ENCODE peak calls at places on chromosomes 5 and 9, in four cellular contexts. T, M, R and B are unnamed samples.

GRCh38 chr5:139689631-139690384 is 41.7 kb downstream of the CXXC5 start:
- DNase-seq in T (peak; percentile 57), M (no peak), R (no peak), B (peak; percentile 67)

GRCh38 chr9:6029581-6029980 is 14.2 kb upstream of the RANBP6 start:
- DNase-seq in M (no peak), R (no peak), T (no peak), B (no peak)

GRCh38 chr5:52989781-52990530 is 804 bp downstream of the ITGA2 start:
- DNase-seq in T (peak; percentile 69), M (peak; percentile 40), R (peak; percentile 60), B (peak; percentile 60)

GRCh38 chr5:157862183-157862851 is 3.4 kb upstream of the CLINT1 start:
- DNase-seq in T (no peak), M (no peak), R (no peak), B (no peak)

GRCh38 chr9:97660345-97660744 is 26.7 kb downstream of the NCBP1 start:
- DNase-seq in T (no peak), R (no peak), M (no peak), B (no peak)

GRCh38 chr5:66323142-66323890 is 179.2 kb downstream of the SREK1 start:
- DNase-seq in R (no peak), M (no peak), T (no peak), B (no peak)

GRCh38 chr5:145829708-145830361 is 5.3 kb downstream of the PRELID2 start:
- DNase-seq in T (no peak), M (no peak), R (no peak), B (no peak)

GRCh38 chr5:25763781-25764180 is 1119.0 kb upstream of the CDH10 start:
- DNase-seq in R (no peak), M (no peak), T (no peak), B (no peak)

GRCh38 chr9:116250881-116251280 is 97.3 kb downstream of the PAPPA start:
- DNase-seq in R (peak; percentile 50), M (no peak), T (no peak), B (no peak)

GRCh38 chr9:86445636-86446035 is 91.4 kb upstream of the TUT7 start:
- DNase-seq in R (peak; percentile 52), M (no peak), T (no peak), B (no peak)

GRCh38 chr9:80792721-80793120 is 896.6 kb downstream of the TLE1 start:
- DNase-seq in R (no peak), M (no peak), T (no peak), B (no peak)

GRCh38 chr5:56269216-56269927 is 36.2 kb upstream of the ANKRD55 start:
- DNase-seq in M (peak; percentile 44), T (peak; percentile 71), R (peak; percentile 75), B (peak; percentile 38)

GRCh38 chr5:175680020-175680419 is 22.1 kb downstream of the HRH2 start:
- DNase-seq in M (no peak), R (no peak), T (no peak), B (no peak)

GRCh38 chr9:129759329-129759728 is 6.5 kb upstream of the PTGES start:
- DNase-seq in M (no peak), T (no peak), R (no peak), B (no peak)

GRCh38 chr5:6188976-6189375 is 189.4 kb downstream of the MED10 start:
- DNase-seq in T (no peak), R (no peak), M (no peak), B (no peak)

GRCh38 chr5:171953860-171954701 is 52.4 kb downstream of the FBXW11 start:
- DNase-seq in T (peak; percentile 90), M (peak; percentile 44), R (peak; percentile 85), B (peak; percentile 71)

GRCh38 chr5:133343196-133343595 is 269.1 kb downstream of the FSTL4 start:
- DNase-seq in M (no peak), T (no peak), R (no peak), B (no peak)

GRCh38 chr9:137787376-137787775 is 90.2 kb upstream of the CACNA1B start:
- DNase-seq in T (no peak), R (no peak), M (no peak), B (no peak)

GRCh38 chr5:16538001-16538400 is 72.4 kb upstream of the ZNF622 start:
- DNase-seq in R (no peak), M (no peak), T (no peak), B (no peak)

GRCh38 chr5:133669472-133669871 is 57.1 kb upstream of the FSTL4 start:
- DNase-seq in T (no peak), R (no peak), M (no peak), B (no peak)

GRCh38 chr9:11757408-11757807 is 935.8 kb upstream of the TYRP1 start:
- DNase-seq in M (no peak), R (no peak), T (no peak), B (no peak)